ENCODE peak calls at places on chromosomes 1 and 21, in eight cellular contexts. R is T-cell; X is iPS DF 19.7; M is cerebellar cortex; H is stimulated activated CD8-positive, alpha-beta memory T cell treated with anti-CD3 and anti-CD28 coated beads, Interleukin-15, amount 100 ng/mL, for 24 hours; D is AML-193; C is HTR-8/SVneo; Q is left ventricle myocardium superior. L is an unnamed sample.

GRCh38 chr1:246647113-246647512 is 77.1 kb upstream of the SCCPDH start:
- DNase-seq in R (no peak), X (peak), M (peak), H (no peak), D (no peak), C (no peak), Q (peak), L (no peak)

GRCh38 chr21:45248893-45249381 is 38.8 kb downstream of the POFUT2 start:
- DNase-seq in R (no peak), X (no peak), M (peak), H (no peak), D (no peak), C (no peak), Q (no peak), L (no peak)

GRCh38 chr1:197029749-197030148 is 37.3 kb downstream of the F13B start:
- DNase-seq in R (no peak), X (no peak), M (no peak), H (no peak), D (no peak), C (no peak), Q (no peak), L (no peak)

GRCh38 chr1:68814067-68814466 is 317.2 kb upstream of the DEPDC1 start:
- DNase-seq in R (no peak), X (no peak), M (no peak), H (no peak), D (no peak), C (no peak), Q (no peak), L (no peak)

GRCh38 chr21:42223826-42224575 is 5.1 kb downstream of the ABCG1 start:
- DNase-seq in R (no peak), X (no peak), M (no peak), H (no peak), D (no peak), C (no peak), Q (no peak), L (no peak)

GRCh38 chr1:9576903-9577302 is 11.8 kb upstream of the TMEM201 start:
- DNase-seq in R (no peak), X (no peak), M (no peak), H (no peak), D (no peak), C (no peak), Q (no peak), L (no peak)

GRCh38 chr1:205458777-205459566 is 3.1 kb upstream of the BLACAT1 start:
- DNase-seq in R (no peak), X (no peak), M (peak), H (no peak), D (peak), C (peak), Q (no peak), L (peak)

GRCh38 chr1:21574464-21575151 is 65.4 kb downstream of the ALPL start:
- DNase-seq in R (no peak), X (peak), M (no peak), H (no peak), D (no peak), C (no peak), Q (peak), L (no peak)

GRCh38 chr1:193270996-193271395 is 84.6 kb upstream of the B3GALT2 start:
- DNase-seq in R (no peak), X (no peak), M (no peak), H (no peak), D (no peak), C (no peak), Q (no peak), L (no peak)

GRCh38 chr1:30319765-30320580 is 403.4 kb downstream of the MATN1 start:
- DNase-seq in R (no peak), X (no peak), M (no peak), H (no peak), D (no peak), C (no peak), Q (no peak), L (no peak)

GRCh38 chr1:38258085-38258484 is 211.5 kb upstream of the POU3F1 start:
- DNase-seq in R (no peak), X (no peak), M (no peak), H (no peak), D (no peak), C (no peak), Q (no peak), L (no peak)

GRCh38 chr1:162185299-162185698 is 115.8 kb downstream of the NOS1AP start:
- DNase-seq in R (no peak), X (no peak), M (no peak), H (no peak), D (no peak), C (no peak), Q (no peak), L (no peak)